ENCODE peak calls at places on chromosomes 12 and 14, in four cellular contexts. Y is left cardiac atrium, C is pancreas, D is T-helper 1 cell. F is an unnamed sample.

GRCh38 chr12:26869908-26870459 is 37.0 kb upstream of the ITPR2 start:
- DNase-seq in Y (no peak), D (no peak), C (peak), F (no peak)

GRCh38 chr14:21652209-21652808 is 1.3 kb upstream of the OR4E2 start:
- DNase-seq in D (no peak), C (no peak), Y (no peak), F (no peak)

GRCh38 chr12:45849289-45849688 is 119.8 kb downstream of the ARID2 start:
- DNase-seq in C (no peak), D (no peak), Y (no peak), F (no peak)

GRCh38 chr14:99732436-99733220 is 48.5 kb downstream of the CYP46A1 start:
- DNase-seq in D (no peak), Y (peak), C (peak), F (peak)

GRCh38 chr12:101407054-101407437 is 526 bp downstream of the ARL1 start:
- DNase-seq in Y (no peak), C (no peak), D (no peak), F (no peak)

GRCh38 chr14:32470161-32470705 is 141.1 kb downstream of the AKAP6 start:
- DNase-seq in D (no peak), Y (no peak), C (no peak), F (no peak)

GRCh38 chr12:47947273-47947672 is 16.1 kb upstream of the TMEM106C start:
- DNase-seq in D (no peak), C (no peak), Y (no peak), F (no peak)

GRCh38 chr12:89825591-89826449 is 117.2 kb upstream of the ATP2B1 start:
- DNase-seq in Y (no peak), C (no peak), D (peak), F (no peak)

GRCh38 chr14:22657861-22658260 is 13.7 kb upstream of the OR6J1 start:
- DNase-seq in C (no peak), Y (no peak), D (no peak), F (no peak)

GRCh38 chr14:21525571-21525970 is 575 bp downstream of the SALL2 start:
- DNase-seq in C (no peak), D (no peak), Y (peak), F (no peak)

GRCh38 chr12:14834502-14834901 is 8.8 kb downstream of the ART4 start:
- DNase-seq in Y (no peak), C (no peak), D (no peak), F (no peak)

GRCh38 chr14:49982522-49982951 is 89.7 kb downstream of the ARF6 start:
- DNase-seq in C (no peak), D (no peak), Y (no peak), F (no peak)

GRCh38 chr14:34592623-34593022 is 37.3 kb downstream of the SNX6 start:
- DNase-seq in C (no peak), D (no peak), Y (no peak), F (peak)

GRCh38 chr12:130872179-130873096 is 572 bp downstream of the RAN start:
- DNase-seq in D (peak), Y (peak), C (peak), F (no peak)

GRCh38 chr14:56552615-56553014 is 27.0 kb upstream of the TMEM260 start:
- DNase-seq in C (no peak), Y (no peak), D (no peak), F (no peak)

GRCh38 chr12:107144990-107145389 is 51.6 kb upstream of the CRY1 start:
- DNase-seq in C (no peak), D (no peak), Y (no peak), F (no peak)

GRCh38 chr12:38903596-38903995 is 1.8 kb downstream of the CPNE8 start:
- DNase-seq in Y (no peak), C (no peak), D (no peak), F (no peak)

GRCh38 chr14:71289536-71289935 is 382.3 kb downstream of the PCNX1 start:
- DNase-seq in C (no peak), D (peak), Y (no peak), F (no peak)

GRCh38 chr12:4027412-4027811 is 154.2 kb upstream of the PARP11 start:
- DNase-seq in Y (no peak), C (no peak), D (peak), F (no peak)

GRCh38 chr12:10165421-10165820 is 6.5 kb downstream of the OLR1 start:
- DNase-seq in Y (no peak), D (no peak), C (no peak), F (no peak)

GRCh38 chr12:100794441-100795192 is at the start of gene ANO4:
- DNase-seq in Y (no peak), D (no peak), C (no peak), F (no peak)

GRCh38 chr14:87935895-87936294 is 57.1 kb downstream of the GALC start:
- DNase-seq in D (no peak), Y (no peak), C (no peak), F (no peak)

GRCh38 chr12:99284161-99284560 is 363.4 kb upstream of the GARIN6 start:
- DNase-seq in C (no peak), Y (no peak), D (no peak), F (no peak)

GRCh38 chr12:29148958-29149690 is at the start of gene FAR2:
- DNase-seq in Y (peak), C (no peak), D (peak), F (peak)

GRCh38 chr14:32397871-32398640 is 69.0 kb downstream of the AKAP6 start:
- DNase-seq in D (no peak), Y (no peak), C (no peak), F (no peak)

GRCh38 chr14:23633160-23633701 is 2.9 kb upstream of the DHRS2 start:
- DNase-seq in Y (no peak), C (no peak), D (no peak), F (no peak)

GRCh38 chr12:117485984-117486839 is 124.8 kb upstream of the NOS1 start:
- DNase-seq in C (no peak), Y (no peak), D (no peak), F (no peak)

GRCh38 chr14:91144425-91145145 is 30.7 kb downstream of the DGLUCY start:
- DNase-seq in C (no peak), D (no peak), Y (no peak), F (no peak)

GRCh38 chr14:69323266-69323966 is 63.5 kb downstream of the GALNT16 start:
- DNase-seq in Y (no peak), C (no peak), D (no peak), F (no peak)

GRCh38 chr14:53927171-53927570 is 29.5 kb downstream of the BMP4 start:
- DNase-seq in Y (no peak), C (no peak), D (no peak), F (no peak)

GRCh38 chr14:80955434-80955939 is at the start of gene TSHR:
- DNase-seq in Y (no peak), D (peak), C (no peak), F (peak)

GRCh38 chr14:93970589-93970966 is 5.8 kb downstream of the ASB2 start:
- DNase-seq in D (peak), C (peak), Y (no peak), F (no peak)

GRCh38 chr12:50006266-50006665 is 19.0 kb downstream of the RACGAP1 start:
- DNase-seq in Y (no peak), C (no peak), D (no peak), F (no peak)

GRCh38 chr12:115897718-115898117 is 379.8 kb downstream of the MED13L start:
- DNase-seq in D (no peak), Y (no peak), C (no peak), F (no peak)

GRCh38 chr12:95805864-95806669 is 15.5 kb upstream of the NTN4 start:
- DNase-seq in C (no peak), Y (peak), D (peak), F (no peak)

GRCh38 chr12:8780389-8780788 is 42.0 kb upstream of the A2ML1 start:
- DNase-seq in D (no peak), C (no peak), Y (no peak), F (no peak)

GRCh38 chr12:67751376-67751928 is 102.9 kb downstream of the DYRK2 start:
- DNase-seq in C (no peak), Y (no peak), D (no peak), F (no peak)

GRCh38 chr12:14825256-14825655 is 11.3 kb upstream of the SMCO3 start:
- DNase-seq in Y (no peak), C (no peak), D (no peak), F (no peak)

GRCh38 chr12:20486233-20486632 is 117.9 kb downstream of the PDE3A start:
- DNase-seq in D (no peak), C (no peak), Y (no peak), F (no peak)